ENCODE peak calls at places on chromosomes 13 and 19, in five cellular contexts. T, N, C, M and K are unnamed samples. For H3K36me3, the result is how much of the 10 kb centered on the place peaks cover.

GRCh38 chr19:19170053-19170945 is at the start of gene MEF2B:
- DNase-seq in T (peak), N (peak), C (peak), M (no peak), K (no peak)

GRCh38 chr19:50507376-50507775 is 3.6 kb downstream of the JOSD2 start:
- DNase-seq in T (no peak), N (no peak), C (no peak), M (no peak), K (no peak)

GRCh38 chr13:39935155-39935554 is 279.7 kb downstream of the COG6 start:
- DNase-seq in T (no peak), N (no peak), C (no peak), M (no peak), K (no peak)

GRCh38 chr13:106961219-106961618 is 393.3 kb upstream of the ARGLU1 start:
- DNase-seq in T (no peak), N (no peak), C (no peak), M (no peak), K (no peak)

GRCh38 chr13:113006660-113007059 is 37.6 kb downstream of the MCF2L start:
- DNase-seq in T (no peak), N (no peak), C (no peak), M (no peak), K (no peak)

GRCh38 chr13:40668335-40668734 is 1.9 kb upstream of the FOXO1 start:
- DNase-seq in T (no peak), N (peak), C (no peak), M (peak), K (peak)

GRCh38 chr13:95556981-95557380 is 4.5 kb downstream of the CLDN10 start:
- DNase-seq in T (no peak), N (no peak), C (no peak), M (no peak), K (no peak)

GRCh38 chr13:34542321-34542720 is 399.7 kb upstream of the NBEA start:
- DNase-seq in T (no peak), N (no peak), C (no peak), M (no peak), K (no peak)

GRCh38 chr19:53461866-53462265 is 5.7 kb upstream of the ZNF813 start:
- DNase-seq in T (no peak), N (no peak), C (no peak), M (no peak), K (no peak)

GRCh38 chr19:13044160-13044853 is 49.0 kb downstream of the NFIX start:
- DNase-seq in T (no peak), N (no peak), C (peak), M (no peak), K (no peak)

GRCh38 chr13:110714798-110715394 is 1.4 kb downstream of the ING1 start:
- DNase-seq in T (peak), N (peak), C (peak), M (peak), K (peak)

GRCh38 chr19:55418185-55418584 is 10.6 kb upstream of the UBE2S start:
- DNase-seq in T (peak), N (peak), C (peak), M (no peak), K (no peak)

GRCh38 chr13:31044658-31045620 is 112.5 kb downstream of the TEX26 start:
- DNase-seq in T (no peak), N (no peak), C (no peak), M (no peak), K (no peak)

GRCh38 chr19:44807652-44808462 is 1.0 kb upstream of the BCAM start:
- DNase-seq in T (peak), N (peak), C (peak), M (peak), K (no peak)

GRCh38 chr19:33193864-33194362 is at the start of gene LRP3:
- DNase-seq in T (peak), N (peak), C (peak), M (no peak), K (no peak)

GRCh38 chr13:76939215-76939614 is 9.1 kb upstream of the ACOD1 start:
- DNase-seq in T (no peak), N (no peak), C (peak), M (no peak), K (no peak)

GRCh38 chr13:76723551-76724232 is 162.5 kb downstream of the KCTD12 start:
- DNase-seq in T (no peak), N (peak), C (peak), M (no peak), K (peak)

GRCh38 chr13:79401259-79402071 is 4.6 kb downstream of the RBM26 start:
- DNase-seq in T (no peak), N (no peak), C (no peak), M (no peak), K (no peak)

GRCh38 chr19:49546825-49547565 is 19.2 kb downstream of the RCN3 start:
- DNase-seq in T (peak), N (peak), C (peak), M (peak), K (peak)

DNA sequence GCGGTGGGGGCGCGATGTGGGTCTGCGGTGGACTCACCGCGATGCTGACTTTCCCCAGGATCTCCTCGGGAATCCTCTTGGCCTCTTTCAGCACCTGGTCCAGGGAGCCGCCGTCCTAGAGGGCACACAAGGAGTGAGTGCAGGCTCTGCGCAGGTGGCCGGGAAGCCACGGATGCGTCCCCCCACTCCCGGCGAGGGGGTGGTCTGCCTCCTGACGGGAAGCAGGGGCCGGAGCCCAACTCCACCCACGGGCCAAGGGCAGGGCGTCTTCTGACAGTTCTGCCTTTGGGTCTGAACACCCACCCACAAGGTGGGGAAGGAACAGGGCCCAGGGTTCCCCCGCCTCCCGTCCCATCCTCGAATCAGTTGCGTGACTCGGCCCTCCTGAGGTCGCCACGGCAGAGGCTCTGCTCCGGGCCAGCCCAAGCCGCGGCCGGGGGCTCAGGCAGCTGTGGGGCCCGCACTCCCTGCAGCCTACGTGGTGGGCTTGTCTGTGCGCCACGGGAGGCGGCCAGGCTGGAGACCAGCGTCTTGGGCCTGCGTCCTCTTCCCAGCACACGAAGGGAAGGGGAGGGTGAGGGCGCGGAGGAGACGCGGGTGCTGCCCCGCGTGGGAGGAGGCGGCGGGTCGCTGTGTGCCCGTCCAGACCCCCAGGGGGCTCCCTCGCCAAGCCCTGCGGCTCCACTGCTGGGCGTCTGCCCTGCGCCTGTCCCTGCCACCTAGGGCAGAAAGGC is 21.4 kb downstream of the MAP2K2 start:
- DNase-seq in T (no peak), N (no peak), C (no peak), M (no peak), K (no peak)
- H3K36me3 ChIP-seq in T (under half), N (under half), C (under half), M (under half), K (half or more)

DNA sequence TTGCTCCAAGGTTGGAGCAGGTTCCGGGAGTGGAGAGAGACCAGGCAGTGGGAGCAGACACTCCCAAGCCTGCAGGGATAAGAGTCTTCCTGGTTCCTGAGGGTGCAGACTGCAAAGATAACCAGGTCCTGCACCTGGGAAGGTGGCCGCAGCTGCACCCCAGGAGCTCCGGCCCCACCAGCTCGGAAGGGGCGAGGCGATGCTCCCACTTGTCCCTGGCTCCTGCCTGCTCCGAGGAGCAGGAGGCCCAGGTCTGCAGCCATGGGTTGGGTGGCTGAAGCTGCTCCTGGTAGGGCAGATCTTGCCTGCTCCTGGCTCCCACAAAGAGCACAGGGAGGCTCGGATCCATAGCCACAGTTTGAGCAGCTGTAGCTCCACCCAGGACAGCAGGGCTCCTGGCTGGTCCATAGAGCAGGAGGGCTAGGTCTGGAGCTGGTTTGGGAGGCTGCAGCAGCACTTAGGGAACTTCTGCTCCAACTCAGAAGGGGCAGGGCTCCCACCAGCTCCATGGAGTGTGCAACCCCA is 251.6 kb upstream of the GPC6 start:
- DNase-seq in T (no peak), N (no peak), C (no peak), M (no peak), K (no peak)
- H3K27ac ChIP-seq in T (no peak), N (no peak), C (no peak), M (no peak), K (no peak)

GRCh38 chr19:46326608-46327007 is 20.3 kb upstream of the PPP5C start:
- DNase-seq in T (no peak), N (no peak), C (no peak), M (no peak), K (no peak)
- H3K36me3 ChIP-seq in T (under half), N (half or more), C (under half), M (under half), K (half or more)

DNA sequence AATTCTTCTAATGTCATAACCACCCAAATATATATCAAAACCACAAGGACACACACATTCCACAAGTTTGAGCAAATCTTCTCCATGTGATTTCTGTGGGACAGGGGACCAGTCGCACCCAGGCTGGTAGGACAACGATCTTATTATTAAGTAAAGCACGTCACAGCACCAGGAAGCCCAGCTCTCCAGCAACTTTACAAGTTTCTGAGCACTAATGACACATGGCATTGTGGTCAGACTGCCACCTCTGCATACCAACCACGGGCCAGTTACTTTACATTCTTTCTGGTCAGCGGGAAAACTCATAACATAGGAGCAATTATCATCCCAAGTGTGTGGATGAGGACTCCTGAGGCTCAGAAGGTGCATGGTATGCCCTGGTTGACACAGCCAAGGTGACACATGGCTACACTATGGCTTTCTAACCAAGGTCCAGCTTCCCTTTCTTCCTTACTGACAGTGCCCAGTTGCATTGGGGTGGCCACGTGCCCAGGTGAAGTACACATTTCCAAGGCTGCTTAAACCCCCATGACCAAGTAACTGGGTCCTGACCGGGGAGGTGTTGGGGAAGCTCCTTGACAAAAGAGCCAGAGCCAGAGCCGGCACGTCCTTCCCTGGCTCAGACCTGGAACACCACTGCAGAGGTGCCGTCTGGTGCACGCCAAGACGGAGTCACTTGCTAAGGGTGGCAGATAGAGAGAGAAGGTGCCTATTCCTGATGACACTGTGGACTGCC is 27.4 kb downstream of the LATS2 start:
- DNase-seq in T (peak), N (no peak), C (peak), M (peak), K (no peak)
- H3K27ac ChIP-seq in T (peak), N (peak), C (peak), M (no peak), K (peak)

DNA sequence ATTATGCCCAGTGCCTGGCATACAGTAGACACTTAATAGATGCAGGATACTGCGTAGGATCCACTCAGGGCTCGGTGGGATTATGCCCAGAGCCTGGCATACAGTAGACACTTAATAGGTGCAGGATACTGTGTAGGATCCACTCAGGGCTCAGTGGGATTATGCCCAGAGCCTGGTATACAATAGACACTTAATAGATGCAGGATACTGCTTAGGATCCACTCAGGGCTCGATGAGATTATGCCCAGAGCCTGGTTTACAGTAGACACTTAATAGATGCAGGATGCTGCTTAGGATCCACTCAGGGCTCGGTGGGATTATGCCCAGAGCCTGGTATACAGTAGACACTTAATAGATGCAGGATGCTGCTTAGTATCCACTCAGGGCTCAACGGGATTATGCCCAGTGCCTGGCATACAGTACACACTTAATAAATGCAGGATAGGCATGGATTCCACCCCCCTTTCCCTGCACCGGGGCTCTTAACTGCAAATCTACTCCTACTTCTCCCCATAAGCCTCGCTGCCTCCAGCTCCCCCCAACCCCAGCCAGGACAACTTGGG is 24.9 kb downstream of the SMIM24 start:
- DNase-seq in T (no peak), N (no peak), C (no peak), M (no peak), K (no peak)
- H3K36me3 ChIP-seq in T (half or more), N (under half), C (under half), M (under half), K (under half)

GRCh38 chr13:50577806-50578205 is 265.7 kb downstream of the DLEU7 start:
- DNase-seq in T (no peak), N (no peak), C (no peak), M (no peak), K (no peak)

GRCh38 chr13:50574731-50575130 is 268.8 kb downstream of the DLEU7 start:
- DNase-seq in T (no peak), N (no peak), C (peak), M (no peak), K (no peak)

GRCh38 chr13:50573046-50573445 is 270.4 kb downstream of the DLEU7 start:
- DNase-seq in T (no peak), N (no peak), C (peak), M (no peak), K (no peak)

GRCh38 chr13:50576156-50576555 is 267.3 kb downstream of the DLEU7 start:
- DNase-seq in T (peak), N (no peak), C (no peak), M (no peak), K (no peak)

DNA sequence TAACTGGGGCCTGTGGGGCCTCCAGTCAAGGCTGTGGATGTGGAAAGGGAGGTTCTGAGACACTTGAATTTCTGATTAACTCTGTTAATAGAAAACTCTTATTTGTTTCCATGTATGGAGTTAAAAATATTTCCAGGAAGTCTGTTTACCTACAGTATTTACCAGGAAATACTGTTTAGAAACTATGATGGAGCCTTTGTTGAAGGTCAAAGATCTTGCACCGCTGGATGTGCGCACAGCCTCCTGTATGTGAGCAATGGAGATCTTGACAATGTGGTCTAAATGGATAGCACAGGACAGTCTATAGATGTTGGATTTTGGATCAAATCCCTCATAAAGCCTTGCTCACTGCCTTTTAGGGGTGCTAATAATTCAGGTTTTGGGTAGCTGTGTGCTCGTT is 268.4 kb downstream of the DLEU7 start:
- DNase-seq in T (no peak), N (no peak), C (no peak), M (no peak), K (no peak)
- H3K27ac ChIP-seq in T (no peak), N (no peak), C (no peak), M (no peak), K (no peak)